ENCODE peak calls at places on chromosome 4, in six cellular contexts. H, J, F, U, Y and C are unnamed samples. For H3K4me1, the result is how much of the 10 kb centered on the place peaks cover.

GRCh38 chr4:184343400-184344177 is 125.9 kb upstream of the ENPP6 start:
- DNase-seq in F (peak), J (peak), H (peak), Y (peak), U (peak), C (peak)

GRCh38 chr4:39134674-39135073 is 47.7 kb upstream of the WDR19 start:
- DNase-seq in Y (no peak), F (no peak), J (no peak), U (no peak), H (no peak), C (no peak)

GRCh38 chr4:184854673-184855072 is 28.9 kb upstream of the ACSL1 start:
- DNase-seq in J (no peak), H (no peak), F (no peak), Y (no peak), U (no peak), C (no peak)

GRCh38 chr4:1012031-1012739 is 759 bp downstream of the FGFRL1 start:
- DNase-seq in H (peak), J (peak), U (no peak), Y (peak), F (peak), C (peak)

GRCh38 chr4:87058272-87059073 is 123.7 kb downstream of the AFF1 start:
- DNase-seq in Y (no peak), J (peak), U (peak), F (no peak), H (no peak), C (no peak)

GRCh38 chr4:98092833-98093439 is 50.3 kb downstream of the STPG2 start:
- DNase-seq in Y (no peak), F (no peak), H (no peak), J (no peak), U (no peak), C (no peak)

GRCh38 chr4:76981649-76982048 is 32.1 kb downstream of the SEPTIN11 start:
- DNase-seq in H (no peak), F (no peak), U (no peak), Y (no peak), J (no peak), C (no peak)

GRCh38 chr4:19686456-19686855 is 565.2 kb upstream of the SLIT2 start:
- DNase-seq in H (no peak), Y (no peak), J (no peak), F (no peak), U (no peak), C (no peak)

GRCh38 chr4:113675731-113676707 is 85.5 kb downstream of the CAMK2D start:
- DNase-seq in F (no peak), J (no peak), Y (no peak), U (no peak), H (no peak), C (no peak)

GRCh38 chr4:73998040-73999011 is at the start of gene CXCL5:
- DNase-seq in H (peak), F (peak), Y (no peak), U (peak), J (no peak), C (no peak)

GRCh38 chr4:61985426-61985825 is 785.3 kb downstream of the ADGRL3 start:
- DNase-seq in H (no peak), Y (no peak), U (no peak), F (no peak), J (no peak), C (no peak)

GRCh38 chr4:165308174-165308573 is 19.3 kb upstream of the MSMO1 start:
- DNase-seq in U (no peak), J (no peak), F (peak), H (no peak), Y (no peak), C (no peak)

GRCh38 chr4:76013540-76013939 is 6.2 kb upstream of the CXCL9 start:
- DNase-seq in U (no peak), Y (no peak), J (no peak), H (no peak), F (no peak), C (no peak)

GRCh38 chr4:126766266-126766665 is 866.5 kb upstream of the INTU start:
- DNase-seq in Y (no peak), J (no peak), U (no peak), H (no peak), F (peak), C (no peak)

GRCh38 chr4:140343303-140343702 is 30.1 kb upstream of the SCOC start:
- DNase-seq in H (peak), Y (peak), U (no peak), J (peak), F (peak), C (no peak)

GRCh38 chr4:74474345-74475099 is 29.6 kb downstream of the AREG start:
- DNase-seq in Y (no peak), U (no peak), F (peak), H (peak), J (peak), C (no peak)

GRCh38 chr4:184416913-184417734 is 57.2 kb downstream of the IRF2 start:
- DNase-seq in Y (no peak), U (no peak), J (peak), F (no peak), H (no peak), C (peak)

GRCh38 chr4:153560918-153561317 is 94.8 kb downstream of the TMEM131L start:
- DNase-seq in Y (no peak), H (no peak), J (no peak), F (no peak), U (no peak), C (no peak)

GRCh38 chr4:47827339-47828047 is 10.4 kb downstream of the CORIN start:
- DNase-seq in H (no peak), U (no peak), F (no peak), Y (no peak), J (no peak), C (no peak)

GRCh38 chr4:13642576-13642975 is 15.1 kb upstream of the BOD1L1 start:
- DNase-seq in U (no peak), F (no peak), Y (no peak), J (no peak), H (no peak), C (no peak)

GRCh38 chr4:38034986-38035882 is 75.0 kb downstream of the PTTG2 start:
- DNase-seq in U (no peak), Y (no peak), F (peak), J (peak), H (no peak), C (no peak)

GRCh38 chr4:110801591-110801990 is 178.7 kb upstream of the PITX2 start:
- DNase-seq in Y (no peak), U (no peak), H (no peak), J (no peak), F (peak), C (no peak)

GRCh38 chr4:56375458-56375857 is 11.8 kb downstream of the AASDH start:
- DNase-seq in U (no peak), F (no peak), H (no peak), Y (no peak), J (no peak), C (no peak)

GRCh38 chr4:132180020-132180427 is 969.1 kb upstream of the PCDH10 start:
- DNase-seq in J (peak), H (no peak), U (no peak), F (no peak), Y (no peak), C (no peak)

GRCh38 chr4:58734030-58734673 is 1624.0 kb upstream of the IGFBP7 start:
- DNase-seq in U (no peak), Y (no peak), F (no peak), J (no peak), H (no peak), C (no peak)

GRCh38 chr4:154329268-154329858 is 162.2 kb downstream of the DCHS2 start:
- DNase-seq in H (no peak), F (peak), Y (no peak), U (no peak), J (peak), C (no peak)

GRCh38 chr4:61507091-61507490 is 307.0 kb downstream of the ADGRL3 start:
- DNase-seq in H (no peak), U (no peak), F (no peak), Y (no peak), J (no peak), C (no peak)

GRCh38 chr4:138845664-138846063 is 169.9 kb upstream of the NOCT start:
- DNase-seq in F (no peak), U (no peak), J (no peak), Y (no peak), H (no peak), C (no peak)

DNA sequence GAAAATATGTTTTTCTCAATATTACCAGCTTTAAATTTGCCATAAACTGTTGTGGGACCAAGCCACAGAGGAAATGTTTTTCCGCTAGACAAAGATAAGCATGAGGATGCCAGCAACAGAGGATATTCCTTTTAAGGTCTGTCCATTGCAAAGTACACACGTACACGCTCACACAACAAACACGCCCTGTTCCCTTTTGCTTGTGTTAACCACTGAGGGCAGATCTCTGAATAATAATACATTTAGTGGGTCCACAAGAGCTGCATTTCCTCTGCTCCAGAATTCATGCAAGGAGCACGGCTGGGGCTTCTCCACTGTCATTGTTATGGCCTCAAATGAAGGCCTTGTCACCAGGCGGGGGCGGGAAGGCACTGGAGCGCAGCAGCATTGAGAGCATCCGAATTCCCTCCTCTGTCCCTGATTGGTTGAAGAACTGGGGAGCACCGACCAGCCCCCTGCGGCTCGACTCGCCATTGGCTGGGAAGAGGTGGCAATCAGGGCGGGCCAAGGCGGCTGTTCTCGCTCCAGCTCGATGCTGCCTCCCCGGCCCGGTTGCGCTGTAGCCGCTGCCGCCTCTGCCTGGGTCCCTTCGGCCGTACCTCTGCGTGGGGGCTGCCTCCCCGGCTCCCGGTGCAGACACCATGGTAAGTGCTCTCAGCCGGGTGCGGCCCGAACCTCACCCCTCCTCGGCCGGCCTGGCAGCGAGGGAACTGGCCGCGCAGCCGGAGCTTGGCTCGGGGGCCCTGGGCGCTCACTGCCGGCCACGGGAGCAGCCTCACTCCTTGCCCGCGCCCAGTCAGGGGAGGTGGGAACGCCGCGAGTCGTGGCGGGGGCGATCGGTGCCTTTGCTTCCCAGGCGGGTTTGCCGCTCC is at the start of gene GUCY1B1:
- DNase-seq in H (peak), F (peak), U (peak), Y (peak), J (peak), C (peak)
- TF ChIP-seq CTCF in H (no peak), F (peak), U (no peak), Y (no peak), J (no peak), C (no peak)

GRCh38 chr4:5863461-5864113 is 29.3 kb downstream of the CRMP1 start:
- DNase-seq in U (no peak), H (no peak), F (peak), Y (no peak), J (peak), C (no peak)
- H3K4me1 ChIP-seq in U (under half), H (under half), F (under half), Y (under half), J (under half), C (under half)

DNA sequence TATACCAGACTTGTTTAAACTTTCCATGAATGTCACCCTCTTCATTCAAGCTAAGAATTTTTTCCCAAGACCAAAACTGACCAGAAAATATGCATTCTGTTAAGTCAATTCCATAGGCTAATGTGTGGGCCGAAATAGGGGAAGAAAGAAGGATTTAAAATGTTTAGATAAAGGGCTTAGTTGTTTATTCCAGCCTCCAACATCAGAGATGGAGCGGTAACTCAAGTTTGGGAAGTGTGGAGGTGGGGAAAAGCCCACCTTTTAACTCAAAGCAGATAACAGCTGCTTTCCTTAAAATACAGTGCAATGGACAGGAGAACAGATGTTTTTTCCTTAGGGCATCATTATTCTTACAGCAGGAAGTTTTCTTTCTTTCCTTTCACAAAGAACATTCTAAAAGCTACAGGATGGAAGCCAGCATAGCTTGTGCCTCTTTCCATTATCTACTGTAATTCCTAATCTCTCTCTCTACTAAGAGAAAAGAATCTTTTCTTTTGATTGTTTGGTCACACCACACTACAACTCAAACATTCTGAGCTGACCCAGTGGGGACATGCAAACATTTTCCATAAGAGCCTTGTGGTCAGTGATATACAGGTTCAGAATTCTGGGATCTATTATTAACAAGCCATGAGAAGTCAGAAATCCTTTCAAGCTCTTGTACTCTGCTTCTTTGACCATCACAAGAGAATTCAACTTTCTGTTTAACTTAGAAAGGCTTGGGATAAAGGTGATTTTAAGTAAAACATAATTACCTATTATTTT is 101.6 kb downstream of the PDE5A start:
- DNase-seq in J (no peak), F (no peak), H (no peak), U (no peak), Y (no peak), C (no peak)
- H3K27ac ChIP-seq in J (no peak), F (peak), H (no peak), U (no peak), Y (no peak), C (no peak)

GRCh38 chr4:107034091-107034698 is 1.9 kb downstream of the DKK2 start:
- DNase-seq in H (no peak), U (peak), F (peak), J (no peak), Y (peak), C (no peak)
- TF ChIP-seq CTCF in H (no peak), U (peak), F (no peak), J (no peak), Y (no peak), C (no peak)

DNA sequence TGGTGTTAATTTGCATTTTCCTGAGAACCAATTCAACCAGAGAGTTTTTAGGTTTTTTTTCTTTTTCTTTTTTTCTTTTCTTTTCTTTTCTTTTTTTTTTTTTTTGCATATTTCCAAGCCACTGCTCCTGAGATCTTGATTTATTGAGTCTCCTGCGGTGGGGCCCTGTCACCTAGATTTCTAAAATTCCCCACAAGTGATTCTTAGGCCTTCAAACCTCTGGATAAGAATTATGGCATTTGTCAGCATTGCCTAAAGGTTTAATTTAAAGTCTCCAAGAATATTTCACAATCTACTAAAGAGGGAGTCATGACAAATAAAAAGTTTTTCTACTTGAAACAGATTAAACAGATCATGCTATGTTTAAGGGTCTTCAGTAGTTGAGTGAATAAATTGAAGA is 84.9 kb downstream of the GAB1 start:
- DNase-seq in H (no peak), U (no peak), J (no peak), F (no peak), Y (no peak), C (no peak)
- H3K4me1 ChIP-seq in H (under half), U (under half), J (under half), F (under half), Y (under half), C (under half)

GRCh38 chr4:121593760-121594159 is 103.0 kb downstream of the ANXA5 start:
- DNase-seq in U (no peak), F (no peak), H (no peak), J (no peak), Y (no peak), C (no peak)

GRCh38 chr4:121597346-121597934 is 99.3 kb downstream of the ANXA5 start:
- DNase-seq in H (no peak), F (no peak), Y (no peak), J (peak), U (no peak), C (no peak)

GRCh38 chr4:121599049-121599448 is 97.7 kb downstream of the ANXA5 start:
- DNase-seq in F (no peak), Y (no peak), H (no peak), J (no peak), U (no peak), C (no peak)

GRCh38 chr4:121594796-121595526 is 101.8 kb downstream of the ANXA5 start:
- DNase-seq in J (peak), F (peak), H (no peak), U (no peak), Y (no peak), C (no peak)
- H3K27ac ChIP-seq in J (no peak), F (no peak), H (no peak), U (no peak), Y (peak), C (no peak)

DNA sequence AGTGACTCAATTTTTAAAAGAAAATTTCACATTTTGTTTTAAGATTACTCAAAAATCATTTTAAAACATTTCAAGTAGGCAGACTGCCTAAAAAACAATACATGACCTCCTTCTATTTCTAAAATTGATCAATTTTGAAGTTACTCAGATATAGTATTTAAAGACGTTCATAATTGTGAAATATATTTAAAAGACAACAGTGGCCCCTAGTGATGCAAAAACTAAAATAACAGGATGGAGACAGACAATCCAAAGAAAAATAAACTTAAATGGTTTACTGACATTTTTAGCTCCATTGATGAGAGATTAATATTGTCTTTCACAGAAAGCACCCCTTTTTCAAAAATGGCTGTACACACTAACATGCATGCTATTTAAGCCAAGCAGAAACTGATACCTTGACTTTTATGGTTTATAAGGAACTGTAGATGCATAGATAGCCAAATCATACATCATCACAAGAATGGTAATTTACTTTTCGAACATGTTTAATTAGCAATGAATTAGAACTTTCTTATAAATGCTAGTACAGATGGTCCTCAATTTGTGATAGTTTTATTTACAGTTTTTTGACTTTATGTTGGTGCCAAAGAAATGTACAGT is 69.8 kb upstream of the FAT4 start:
- DNase-seq in H (no peak), J (peak), F (no peak), Y (no peak), U (no peak), C (no peak)
- TF ChIP-seq CTCF in H (peak), J (peak), F (peak), Y (no peak), U (peak), C (no peak)

GRCh38 chr4:147851135-147851534 is 119.2 kb downstream of the ARHGAP10 start:
- DNase-seq in H (no peak), J (no peak), Y (no peak), F (no peak), U (no peak), C (no peak)
- H3K4me1 ChIP-seq in H (under half), J (under half), Y (under half), F (under half), U (under half), C (under half)